ENCODE peak calls at places on chromosomes 5 and 9, in five cellular contexts. A is breast epithelium, E is stomach, N is prostate gland, G is endothelial cell of umbilical vein. B is an unnamed sample.

GRCh38 chr5:13322769-13323168 is 621.7 kb downstream of the DNAH5 start:
- DNase-seq in E (no peak), N (no peak), G (no peak), A (no peak), B (no peak)

GRCh38 chr5:124596595-124597388 is 149.6 kb downstream of the ZNF608 start:
- DNase-seq in G (peak; percentile 93), E (no peak), A (no peak), N (no peak), B (no peak)

GRCh38 chr9:114869845-114870244 is 60.5 kb downstream of the TNFSF8 start:
- DNase-seq in E (peak; percentile 49), N (no peak), A (no peak), G (no peak), B (no peak)

GRCh38 chr9:92242115-92242778 is 51.2 kb downstream of the IARS1 start:
- DNase-seq in A (no peak), N (no peak), G (peak; percentile 22), E (no peak), B (no peak)

GRCh38 chr5:179265529-179266290 is 79.6 kb downstream of the ADAMTS2 start:
- DNase-seq in G (no peak), E (peak; percentile 62), A (peak; percentile 72), N (peak; percentile 28), B (peak; percentile 99)

GRCh38 chr5:177080265-177080664 is 6.5 kb upstream of the FGFR4 start:
- DNase-seq in G (no peak), E (no peak), A (no peak), N (no peak), B (no peak)

GRCh38 chr5:150448353-150448752 is 1.2 kb downstream of the RPS14 start:
- DNase-seq in A (no peak), E (no peak), G (no peak), N (no peak), B (no peak)

GRCh38 chr5:139394123-139394653 is 716 bp downstream of the PROB1 start:
- DNase-seq in E (no peak), G (peak; percentile 34), A (no peak), N (no peak), B (no peak)

GRCh38 chr5:4563400-4563799 is 576.7 kb upstream of the ADAMTS16 start:
- DNase-seq in N (no peak), E (no peak), A (no peak), G (no peak), B (no peak)

GRCh38 chr9:79757906-79758669 is 186.3 kb downstream of the TLE4 start:
- DNase-seq in A (no peak), N (no peak), G (peak; percentile 31), E (no peak), B (no peak)

GRCh38 chr5:20694121-20694520 is 706.1 kb upstream of the CDH18 start:
- DNase-seq in A (no peak), E (no peak), G (no peak), N (no peak), B (no peak)

GRCh38 chr9:126874546-126875314 is 14.3 kb downstream of the ZBTB34 start:
- DNase-seq in G (no peak), E (no peak), N (no peak), A (no peak), B (no peak)

GRCh38 chr9:95506692-95507455 is 9.9 kb downstream of the PTCH1 start:
- DNase-seq in E (peak; percentile 54), N (no peak), G (peak; percentile 71), A (no peak), B (peak; percentile 77)

GRCh38 chr9:131709741-131710499 is 30.0 kb downstream of the RAPGEF1 start:
- DNase-seq in G (peak; percentile 83), E (no peak), N (no peak), A (no peak), B (no peak)

GRCh38 chr9:137204731-137205125 is 720 bp downstream of the TMEM203 start:
- DNase-seq in E (no peak), A (no peak), N (no peak), G (no peak), B (no peak)

GRCh38 chr5:74639538-74640449 is 734 bp downstream of the ENC1 start:
- DNase-seq in A (peak; percentile 61), N (peak; percentile 17), E (peak; percentile 52), G (peak; percentile 57), B (peak; percentile 72)

GRCh38 chr5:27476356-27476988 is 438.1 kb upstream of the CDH9 start:
- DNase-seq in G (no peak), A (no peak), E (no peak), N (no peak), B (no peak)

GRCh38 chr5:27482663-27483062 is 444.3 kb upstream of the CDH9 start:
- DNase-seq in A (no peak), G (no peak), N (no peak), E (no peak), B (no peak)

GRCh38 chr5:27477550-27477949 is 439.2 kb upstream of the CDH9 start:
- DNase-seq in G (no peak), A (no peak), E (no peak), N (no peak), B (no peak)

GRCh38 chr5:27475063-27475462 is 436.7 kb upstream of the CDH9 start:
- DNase-seq in A (no peak), E (no peak), G (no peak), N (no peak), B (no peak)

DNA sequence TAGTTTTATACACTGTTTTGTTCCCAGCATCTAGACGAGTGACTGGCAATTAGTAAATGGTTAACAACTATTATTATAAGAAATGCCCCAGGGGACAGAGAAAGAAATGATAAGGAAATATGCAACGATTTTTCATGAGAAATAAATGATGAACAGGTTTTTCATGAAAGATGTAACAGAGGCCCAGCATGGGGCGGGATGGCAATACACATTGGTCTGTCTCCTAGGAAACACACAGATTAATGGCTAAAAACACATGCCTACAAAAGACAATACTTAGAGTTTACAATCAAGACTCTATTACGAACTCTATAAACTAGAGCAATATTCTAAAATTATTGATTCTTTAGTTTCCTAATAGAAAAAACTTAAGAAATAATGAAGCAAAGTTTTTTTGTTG is 441.5 kb upstream of the CDH9 start:
- DNase-seq in G (no peak), N (no peak), A (no peak), E (no peak), B (no peak)
- TF ChIP-seq POLR2AphosphoS5 in G (no peak), N (no peak), A (no peak), E (no peak), B (no peak)

DNA sequence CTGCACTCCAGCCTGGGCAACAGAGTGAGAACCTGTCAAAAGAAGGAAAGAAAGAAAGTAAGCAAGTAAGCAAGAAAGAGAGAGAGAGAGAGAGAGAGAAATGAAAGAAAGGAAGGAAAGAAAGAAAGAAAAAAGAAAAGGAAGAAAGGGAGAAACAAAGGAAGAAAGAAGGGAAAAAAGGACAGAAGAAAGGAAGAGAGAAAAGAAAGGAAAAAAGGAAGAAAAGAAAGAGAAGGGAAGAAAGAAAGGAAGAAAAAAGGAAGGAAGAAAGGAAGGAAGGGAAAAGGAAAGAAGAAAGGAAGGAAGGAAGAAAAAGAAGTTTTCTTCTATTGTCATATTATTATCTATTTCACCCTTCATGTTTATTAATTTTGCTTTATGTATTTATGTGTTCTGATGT is 251.1 kb upstream of the CD180 start:
- DNase-seq in N (no peak), E (no peak), G (no peak), A (no peak), B (no peak)
- H3K4me1 ChIP-seq in N (no peaks in the 10 kb centered on the region), E (no peaks in the 10 kb centered on the region), G (no peaks in the 10 kb centered on the region), A (no peaks in the 10 kb centered on the region), B (no peaks in the 10 kb centered on the region)

GRCh38 chr5:172902497-172903472 is 56.4 kb upstream of the RPL26L1 start:
- DNase-seq in N (peak; percentile 49), A (no peak), E (peak; percentile 76), G (peak; percentile 46), B (peak; percentile 97)
- TF ChIP-seq POLR2AphosphoS5 in N (peak; percentile 37), A (peak; percentile 35), E (peak; percentile 57), G (no peak), B (peak; percentile 64)

GRCh38 chr5:34053133-34053532 is 10.1 kb upstream of the C1QTNF3 start:
- DNase-seq in G (no peak), A (no peak), N (no peak), E (no peak), B (no peak)
- H3K4me1 ChIP-seq in G (peaks cover 8% of the 10 kb centered on the region), A (no peaks in the 10 kb centered on the region), N (no peaks in the 10 kb centered on the region), E (no peaks in the 10 kb centered on the region), B (peaks cover 8% of the 10 kb centered on the region)

DNA sequence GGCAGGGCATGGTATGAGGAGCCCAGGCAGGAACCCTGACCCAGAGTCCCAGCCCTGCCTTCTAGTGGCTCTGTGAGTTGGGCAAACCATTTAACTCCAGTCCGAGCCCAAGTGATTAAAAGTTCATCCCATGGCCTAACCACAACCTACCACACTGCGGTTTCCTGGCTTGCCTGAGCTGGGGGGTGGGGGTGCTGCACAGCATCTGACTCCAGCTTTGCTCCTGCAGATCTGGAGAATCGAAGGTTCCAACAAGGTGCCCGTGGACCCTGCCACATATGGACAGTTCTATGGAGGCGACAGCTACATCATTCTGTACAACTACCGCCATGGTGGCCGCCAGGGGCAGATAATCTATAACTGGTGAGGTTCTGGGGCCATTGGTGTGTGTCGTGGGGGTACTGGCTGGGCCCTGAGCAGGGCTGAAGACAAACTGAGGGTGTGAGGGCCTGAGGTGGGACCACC is 49.0 kb downstream of the STOM start:
- DNase-seq in E (no peak), A (no peak), N (no peak), G (no peak), B (peak; percentile 74)
- TF ChIP-seq POLR2AphosphoS5 in E (no peak), A (no peak), N (no peak), G (no peak), B (no peak)